ENCODE peak calls at places on chromosomes 12 and 14, in eight cellular contexts. N is EL, O is psoas muscle, B is anterior cingulate cortex, W is progenitor cell of endocrine pancreas, X is amygdala, T is transverse colon, M is keratinocyte. P is an unnamed sample.

GRCh38 chr12:118741196-118741595 is 240.1 kb upstream of the SRRM4 start:
- DNase-seq in N (no peak), O (no peak), B (peak), W (no peak), X (no peak), T (no peak), M (no peak), P (no peak)

GRCh38 chr14:80584638-80585505 is 356.7 kb downstream of the CEP128 start:
- DNase-seq in N (peak), O (no peak), B (no peak), W (no peak), X (no peak), T (no peak), M (peak), P (no peak)

GRCh38 chr12:106865685-106866084 is 90.0 kb upstream of the TMEM263 start:
- DNase-seq in N (no peak), O (no peak), B (no peak), W (no peak), X (no peak), T (no peak), M (no peak), P (no peak)

GRCh38 chr14:74713395-74713735 is 421 bp downstream of the FCF1 start:
- DNase-seq in N (no peak), O (no peak), B (no peak), W (no peak), X (no peak), T (no peak), M (no peak), P (no peak)

GRCh38 chr12:20963762-20964161 is 153.3 kb downstream of the SLCO1B3 start:
- DNase-seq in N (no peak), O (no peak), B (no peak), W (no peak), X (no peak), T (no peak), M (no peak), P (no peak)

GRCh38 chr12:30416631-30417030 is 279.0 kb downstream of the IPO8 start:
- DNase-seq in N (no peak), O (no peak), B (no peak), W (no peak), X (no peak), T (no peak), M (peak), P (no peak)

GRCh38 chr14:70047598-70048312 is 141.0 kb downstream of the SLC8A3 start:
- DNase-seq in N (no peak), O (no peak), B (no peak), W (no peak), X (no peak), T (no peak), M (no peak), P (no peak)

GRCh38 chr14:93957751-93958566 is 18.4 kb downstream of the ASB2 start:
- DNase-seq in N (no peak), O (peak), B (no peak), W (no peak), X (no peak), T (no peak), M (no peak), P (no peak)

GRCh38 chr12:69354561-69355187 is 4.9 kb upstream of the YEATS4 start:
- DNase-seq in N (peak), O (no peak), B (no peak), W (no peak), X (no peak), T (no peak), M (no peak), P (no peak)

GRCh38 chr12:27014859-27015729 is 910 bp upstream of the TM7SF3 start:
- DNase-seq in N (no peak), O (no peak), B (peak), W (no peak), X (no peak), T (no peak), M (no peak), P (no peak)

GRCh38 chr14:88168498-88169165 is 154.4 kb downstream of the KCNK10 start:
- DNase-seq in N (peak), O (no peak), B (no peak), W (no peak), X (no peak), T (peak), M (no peak), P (no peak)

GRCh38 chr14:72666610-72667009 is 227.3 kb downstream of the DPF3 start:
- DNase-seq in N (peak), O (no peak), B (no peak), W (no peak), X (no peak), T (no peak), M (peak), P (no peak)

GRCh38 chr12:51368640-51369517 is 22.3 kb downstream of the GALNT6 start:
- DNase-seq in N (peak), O (peak), B (peak), W (no peak), X (no peak), T (peak), M (no peak), P (no peak)